ENCODE peak calls at places on chromosomes 4 and X, in four cellular contexts. S is HepG2, G is endothelial cell of umbilical vein, J is A549. A is an unnamed sample.
A peak's percentile ranks its signal among the peaks of the same experiment; 100 is the strongest.

GRCh38 chr4:6562931-6563901 is 11.8 kb upstream of the MAN2B2 start:
- DNase-seq in J (no peak), S (no peak), G (no peak), A (peak; percentile 86)

GRCh38 chrX:78321809-78322208 is 5.6 kb downstream of the CYSLTR1 start:
- DNase-seq in S (no peak), J (no peak), G (no peak), A (no peak)

GRCh38 chr4:124753941-124754581 is 41.5 kb upstream of the ANKRD50 start:
- DNase-seq in J (peak; percentile 19), S (peak; percentile 6), G (no peak), A (no peak)

GRCh38 chrX:56728752-56729151 is 291 bp upstream of the NBDY start:
- DNase-seq in G (peak; percentile 50), J (peak; percentile 55), S (no peak), A (no peak)

GRCh38 chrX:108139303-108139702 is 47.7 kb downstream of the ATG4A start:
- DNase-seq in S (no peak), J (no peak), G (no peak), A (peak; percentile 21)

GRCh38 chr4:39933689-39934590 is 43.8 kb downstream of the PDS5A start:
- DNase-seq in G (peak; percentile 51), J (no peak), S (no peak), A (no peak)

GRCh38 chr4:76570141-76570989 is 135.3 kb downstream of the SHROOM3 start:
- DNase-seq in J (peak; percentile 67), S (peak; percentile 90), G (no peak), A (no peak)

GRCh38 chr4:74338792-74339333 is 26.1 kb upstream of the EREG start:
- DNase-seq in G (no peak), J (no peak), S (no peak), A (no peak)

GRCh38 chr4:42348692-42349091 is 48.6 kb upstream of the SHISA3 start:
- DNase-seq in G (no peak), S (no peak), J (no peak), A (no peak)
- TF ChIP-seq CTCF in G (no peak), S (no peak), J (no peak), A (no peak)

GRCh38 chr4:158461336-158461735 is 60.3 kb upstream of the RXFP1 start:
- DNase-seq in J (no peak), S (no peak), G (no peak), A (no peak)

GRCh38 chr4:158459085-158459820 is 62.4 kb upstream of the RXFP1 start:
- DNase-seq in G (no peak), J (peak; percentile 14), S (no peak), A (no peak)

GRCh38 chr4:158458271-158458895 is 63.3 kb upstream of the RXFP1 start:
- DNase-seq in J (no peak), S (no peak), G (no peak), A (no peak)

DNA sequence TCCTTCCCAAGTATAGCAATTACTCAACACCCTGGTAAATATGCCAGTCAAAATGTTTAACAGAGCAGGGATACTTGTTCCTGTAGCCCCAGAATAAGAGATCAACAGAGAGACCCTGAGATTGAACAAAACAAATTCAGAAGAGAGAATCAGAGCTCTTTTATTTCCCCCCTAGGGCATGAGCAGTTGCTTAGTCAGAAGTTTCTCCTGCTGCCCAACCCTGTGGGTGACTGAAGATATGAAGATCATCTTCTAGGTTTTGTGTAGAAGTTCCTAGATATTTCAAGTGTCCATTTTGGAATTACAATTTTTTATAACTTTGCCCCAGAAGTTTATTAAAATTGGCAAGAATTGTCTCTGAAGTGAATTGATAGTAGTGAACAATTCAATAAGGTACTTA is 59.1 kb upstream of the RXFP1 start:
- DNase-seq in J (no peak), G (no peak), S (no peak), A (no peak)
- TF ChIP-seq MAX in J (no peak), G (no peak), S (no peak), A (no peak)

GRCh38 chr4:184472540-184473264 is 1.6 kb downstream of the IRF2 start:
- DNase-seq in G (peak; percentile 75), J (peak; percentile 70), S (peak; percentile 71), A (peak; percentile 87)
- TF ChIP-seq CTCF in G (no peak), J (no peak), S (no peak), A (no peak)

GRCh38 chr4:13054410-13054970 is 429.6 kb downstream of the RAB28 start:
- DNase-seq in S (no peak), G (no peak), J (no peak), A (no peak)

GRCh38 chr4:13056630-13057187 is 427.4 kb downstream of the RAB28 start:
- DNase-seq in G (no peak), J (no peak), S (no peak), A (no peak)

GRCh38 chr4:13059015-13059414 is 425.1 kb downstream of the RAB28 start:
- DNase-seq in G (no peak), S (no peak), J (no peak), A (no peak)
- TF ChIP-seq MAX in G (no peak), S (no peak), J (no peak), A (no peak)

GRCh38 chr4:64533637-64534036 is 124.4 kb upstream of the TECRL start:
- DNase-seq in G (no peak), S (no peak), J (no peak), A (no peak)

GRCh38 chr4:64539234-64539849 is 130.1 kb upstream of the TECRL start:
- DNase-seq in J (peak; percentile 54), G (peak; percentile 54), S (peak; percentile 55), A (peak; percentile 50)

GRCh38 chr4:64533159-64533558 is 123.9 kb upstream of the TECRL start:
- DNase-seq in G (no peak), S (no peak), J (no peak), A (no peak)

GRCh38 chr4:64538219-64538618 is 129.0 kb upstream of the TECRL start:
- DNase-seq in G (no peak), J (peak; percentile 5), S (peak; percentile 6), A (no peak)
- TF ChIP-seq CTCF in G (no peak), J (no peak), S (peak; percentile 50), A (peak; percentile 52)

DNA sequence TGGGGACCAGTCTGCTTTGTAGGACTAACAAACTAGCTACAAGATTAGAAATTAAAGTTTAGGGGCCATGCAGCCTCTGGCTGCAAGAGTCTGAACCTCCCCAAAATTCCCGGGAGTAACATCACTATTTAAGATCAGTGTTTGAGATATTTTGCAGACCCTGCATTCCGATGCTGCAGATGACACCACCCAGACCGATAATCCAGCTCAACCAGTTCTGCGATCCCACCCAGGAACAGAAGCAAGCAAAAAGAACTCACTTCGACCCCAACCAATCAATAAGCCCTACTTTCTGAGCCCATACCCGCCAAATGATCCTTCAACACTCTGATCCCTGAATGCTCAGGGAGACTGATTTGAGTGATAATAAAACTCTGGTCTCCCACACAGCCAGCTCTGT is 877.8 kb downstream of the FAT4 start:
- DNase-seq in J (no peak), G (no peak), S (no peak), A (no peak)
- TF ChIP-seq MAX in J (no peak), G (no peak), S (no peak), A (no peak)